ENCODE peak calls at places on chromosomes 4 and X, in five cellular contexts. J, N, Y, O and V are unnamed samples.

GRCh38 chr4:67087897-67088296 is 457.4 kb downstream of the CENPC start:
- DNase-seq in Y (no peak), J (peak; percentile 41), N (peak; percentile 67), O (no peak), V (no peak)

GRCh38 chr4:143390764-143391163 is 54.1 kb downstream of the GAB1 start:
- DNase-seq in O (no peak), Y (no peak), J (no peak), N (no peak), V (no peak)

GRCh38 chrX:46574941-46575381 is 1.4 kb downstream of the CHST7 start:
- DNase-seq in J (peak; percentile 31), Y (no peak), N (peak; percentile 20), O (peak; percentile 54), V (no peak)

GRCh38 chrX:80335062-80335830 is 85.0 kb upstream of the TENT5D start:
- DNase-seq in Y (no peak), J (peak; percentile 65), N (peak; percentile 74), O (peak; percentile 77), V (no peak)

GRCh38 chr4:125624951-125625350 is 310.2 kb downstream of the FAT4 start:
- DNase-seq in J (no peak), O (no peak), Y (no peak), N (no peak), V (no peak)

GRCh38 chr4:153398713-153399112 is 54.2 kb downstream of the MND1 start:
- DNase-seq in N (no peak), J (no peak), O (no peak), Y (no peak), V (no peak)

GRCh38 chr4:185662030-185662778 is 126.9 kb upstream of the PDLIM3 start:
- DNase-seq in J (no peak), N (no peak), O (no peak), Y (no peak), V (no peak)

GRCh38 chr4:38034986-38035882 is 75.0 kb downstream of the PTTG2 start:
- DNase-seq in J (no peak), O (no peak), N (peak; percentile 45), Y (peak; percentile 48), V (no peak)

GRCh38 chr4:10605746-10606482 is 78.7 kb downstream of the CLNK start:
- DNase-seq in J (no peak), O (no peak), N (no peak), Y (no peak), V (peak; percentile 56)

GRCh38 chr4:75344915-75345314 is 169.3 kb downstream of the RCHY1 start:
- DNase-seq in Y (no peak), O (no peak), J (no peak), N (no peak), V (no peak)

GRCh38 chr4:25954293-25954904 is 40.4 kb downstream of the SMIM20 start:
- DNase-seq in O (no peak), J (no peak), Y (no peak), N (no peak), V (no peak)

DNA sequence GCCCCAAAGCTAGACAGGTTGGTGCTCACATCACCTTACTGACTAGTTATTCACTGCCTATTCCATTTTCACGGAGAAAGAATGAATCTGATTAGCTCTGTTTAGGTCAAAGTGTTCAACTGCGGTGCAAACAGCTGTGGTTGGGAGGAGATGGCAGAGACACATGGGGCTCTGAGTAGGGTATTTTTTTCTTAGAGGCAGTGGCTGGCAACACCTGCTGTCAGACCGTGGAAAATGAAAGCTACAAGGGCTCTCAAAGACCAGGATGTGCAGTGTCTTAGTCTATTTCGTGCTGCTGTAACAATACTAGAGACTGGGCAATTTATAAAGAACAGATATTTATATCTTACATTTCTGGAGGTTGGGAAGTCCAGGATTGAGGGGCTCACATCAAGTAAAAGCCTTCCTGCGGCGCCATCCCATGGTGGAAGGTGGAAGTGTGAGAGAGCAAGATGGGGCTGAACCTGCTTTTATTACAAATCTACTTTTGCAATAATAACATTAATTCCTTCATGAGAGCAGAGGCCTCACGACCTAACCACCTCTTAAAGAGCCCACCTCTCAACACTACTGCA is 10.6 kb downstream of the NYX start:
- DNase-seq in Y (no peak), N (no peak), O (no peak), J (no peak), V (no peak)
- TF ChIP-seq CTCF in Y (peak; percentile 20), N (no peak), O (no peak), J (no peak), V (no peak)

GRCh38 chr4:7754565-7755262 is 184.9 kb downstream of the AFAP1 start:
- DNase-seq in Y (no peak), O (no peak), N (no peak), J (no peak), V (no peak)

GRCh38 chr4:7756561-7757355 is 182.9 kb downstream of the AFAP1 start:
- DNase-seq in N (no peak), Y (no peak), O (no peak), J (no peak), V (no peak)

GRCh38 chr4:7753931-7754465 is 185.7 kb downstream of the AFAP1 start:
- DNase-seq in O (no peak), J (no peak), Y (peak; percentile 86), N (no peak), V (no peak)

GRCh38 chr4:7756071-7756470 is 183.6 kb downstream of the AFAP1 start:
- DNase-seq in N (no peak), J (no peak), Y (no peak), O (no peak), V (no peak)

DNA sequence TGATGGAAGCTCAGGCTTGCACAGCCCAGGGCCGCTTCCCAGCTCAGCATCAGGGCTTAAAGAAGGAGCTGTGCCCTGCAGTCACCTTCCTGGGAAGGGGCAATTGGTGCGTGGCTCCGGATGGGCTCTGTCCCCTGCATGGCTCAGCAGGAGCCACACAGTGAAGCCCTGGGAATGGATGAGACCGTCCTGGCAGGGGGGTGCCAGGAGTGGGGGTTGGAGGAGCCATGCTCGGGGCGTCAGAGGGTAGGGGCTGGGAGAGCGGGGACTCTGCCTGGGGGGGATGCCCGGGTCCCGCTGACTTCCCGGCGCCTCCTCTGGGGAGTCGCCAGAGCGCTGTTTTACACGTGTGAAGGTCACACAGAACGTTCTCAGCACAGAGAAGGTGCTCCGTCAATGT is 184.1 kb downstream of the AFAP1 start:
- DNase-seq in Y (no peak), J (no peak), O (no peak), N (no peak), V (no peak)
- H3K4me3 ChIP-seq in Y (peak overlapping the region; percentile 100), J (no peak overlapping the region), O (no peak overlapping the region), N (no peak overlapping the region), V (no peak overlapping the region)

GRCh38 chrX:74280759-74281158 is 23.2 kb upstream of the ZCCHC13 start:
- DNase-seq in N (no peak), O (no peak), J (no peak), Y (no peak), V (no peak)
- H3K36me3 ChIP-seq in N (peaks cover 5% of the 10 kb centered on the region), O (no peaks in the 10 kb centered on the region), J (peaks cover 71% of the 10 kb centered on the region), Y (peaks cover 14% of the 10 kb centered on the region), V (peaks cover 2% of the 10 kb centered on the region)

GRCh38 chr4:151407466-151408379 is 1.3 kb upstream of the FHIP1A start:
- DNase-seq in O (peak; percentile 50), Y (no peak), J (peak; percentile 58), N (peak; percentile 75), V (no peak)

GRCh38 chr4:151407018-151407417 is 2.0 kb upstream of the FHIP1A start:
- DNase-seq in J (no peak), O (no peak), N (no peak), Y (no peak), V (no peak)

GRCh38 chr4:151409470-151410313 is 716 bp downstream of the FHIP1A start:
- DNase-seq in O (peak; percentile 60), N (peak; percentile 75), J (peak; percentile 49), Y (peak; percentile 93), V (no peak)

GRCh38 chr4:151408380-151408629 is 671 bp upstream of the FHIP1A start:
- DNase-seq in N (no peak), O (no peak), Y (no peak), J (no peak), V (no peak)

DNA sequence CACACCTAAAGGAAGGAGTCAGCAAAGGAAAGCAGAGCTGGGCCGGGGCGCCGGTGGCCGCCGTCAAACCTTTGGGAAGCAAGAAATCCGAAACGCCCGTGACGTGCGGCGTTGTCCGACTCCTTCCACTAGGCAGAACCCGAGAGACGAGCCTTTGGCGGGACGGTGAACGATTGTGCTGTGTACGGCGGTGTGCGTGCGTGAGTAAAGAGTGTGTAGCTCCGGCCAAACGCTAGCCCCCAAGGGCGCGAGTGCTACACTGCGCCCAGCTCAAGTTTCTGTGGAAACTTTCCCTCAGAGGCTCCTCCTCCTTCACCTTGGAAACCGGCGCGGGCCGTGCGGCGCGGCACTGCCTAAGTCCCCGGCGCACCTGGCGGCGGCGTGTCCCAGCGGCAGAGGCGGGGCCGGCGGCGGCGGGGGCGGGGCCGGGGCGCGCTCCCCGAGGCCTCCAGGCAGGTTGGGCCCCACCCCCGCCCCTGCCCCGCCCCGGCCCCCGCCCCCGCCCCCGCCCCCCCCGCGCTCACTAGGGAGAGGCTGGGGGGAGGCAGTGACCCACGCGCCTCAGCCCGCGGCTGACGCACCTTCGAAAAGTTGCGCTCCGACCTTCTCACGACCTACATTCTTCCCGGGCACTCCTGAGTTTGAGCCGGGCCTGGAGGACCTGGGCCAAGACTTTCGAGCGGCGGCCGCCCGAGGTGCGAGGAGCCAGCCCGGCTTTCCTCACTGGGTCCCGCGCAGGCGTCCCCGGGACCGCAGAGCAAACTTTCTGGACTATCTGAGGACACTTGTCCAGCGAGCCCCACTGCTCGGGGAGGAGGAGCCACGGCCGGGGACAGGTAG is at the start of gene FHIP1A:
- DNase-seq in N (peak; percentile 98), J (peak; percentile 95), O (peak; percentile 87), Y (peak; percentile 87), V (no peak)
- TF ChIP-seq CTCF in N (peak; percentile 51), J (no peak), O (peak; percentile 28), Y (no peak), V (peak; percentile 17)

GRCh38 chr4:48015216-48015615 is 1.3 kb downstream of the CNGA1 start:
- DNase-seq in J (no peak), O (no peak), Y (peak; percentile 89), N (no peak), V (no peak)

GRCh38 chr4:48017108-48017527 is 546 bp downstream of the NIPAL1 start:
- DNase-seq in N (peak; percentile 45), J (peak; percentile 69), O (peak; percentile 43), Y (peak; percentile 66), V (peak; percentile 63)

GRCh38 chr4:48018112-48018511 is 1.5 kb downstream of the NIPAL1 start:
- DNase-seq in N (no peak), O (no peak), Y (no peak), J (no peak), V (no peak)

GRCh38 chr4:48016141-48017107 is at the start of the genes CNGA1 and NIPAL1:
- DNase-seq in N (peak; percentile 93), O (peak; percentile 51), Y (peak; percentile 83), J (peak; percentile 90), V (peak; percentile 37)

DNA sequence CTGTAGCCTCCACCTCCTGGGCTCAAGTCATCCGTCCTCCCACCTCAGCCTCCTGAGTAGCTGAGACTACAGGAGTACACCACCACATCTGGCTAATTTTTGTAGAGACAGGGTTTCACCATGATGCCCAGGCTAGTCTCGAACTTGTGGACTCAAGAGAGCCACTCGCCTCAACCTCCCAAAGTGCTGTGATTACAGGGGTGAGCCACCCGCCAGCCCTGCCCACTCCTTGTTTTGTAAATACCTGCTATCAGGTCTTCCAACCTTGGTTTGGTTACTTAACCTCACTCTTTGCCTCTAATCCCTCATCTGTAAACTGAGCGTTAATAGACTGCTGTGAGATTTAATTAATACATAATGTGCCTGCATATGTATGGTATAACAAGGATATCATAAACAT is 803 bp downstream of the CNGA1 start:
- DNase-seq in O (no peak), J (peak; percentile 28), Y (no peak), N (no peak), V (no peak)
- H3K4me3 ChIP-seq in O (no peak overlapping the region), J (peak overlapping the region; percentile 60), Y (peak overlapping the region; percentile 98), N (no peak overlapping the region), V (peak overlapping the region; percentile 61)